ENCODE peak calls at places on chromosomes 1 and 21, in nine cellular contexts. S is Peyer's patch, N is heart left ventricle, R is ovary, P is right lobe of liver, Y is thyroid gland, B is esophagus squamous epithelium, F is adrenal gland, W is IMR-90. H is an unnamed sample.

GRCh38 chr1:19351858-19352257 is 39.7 kb downstream of the SLC66A1 start:
- DNase-seq in F (no peak), S (no peak), Y (no peak), R (peak), B (no peak), W (no peak), N (no peak), P (peak), H (no peak)

GRCh38 chr1:234610582-234611152 is 689 bp upstream of the IRF2BP2 start:
- DNase-seq in S (peak), N (peak), P (peak), F (peak), B (peak), R (peak), Y (peak), W (peak), H (peak)

GRCh38 chr1:214416417-214417212 is 134.8 kb downstream of the PTPN14 start:
- DNase-seq in N (no peak), B (no peak), P (no peak), W (peak), R (no peak), F (no peak), S (no peak), Y (no peak), H (no peak)

GRCh38 chr1:64865105-64865757 is 101.1 kb downstream of the JAK1 start:
- DNase-seq in B (no peak), R (no peak), N (no peak), W (no peak), P (no peak), Y (no peak), S (no peak), F (no peak), H (no peak)

GRCh38 chr21:33369586-33369985 is 33.6 kb upstream of the IFNGR2 start:
- DNase-seq in P (no peak), S (no peak), N (no peak), R (no peak), W (no peak), Y (no peak), B (no peak), F (no peak), H (no peak)

GRCh38 chr21:28256420-28256831 is 736.3 kb downstream of the LTN1 start:
- DNase-seq in P (no peak), F (no peak), N (no peak), R (no peak), Y (no peak), S (no peak), W (peak), B (no peak), H (no peak)

GRCh38 chr1:119968068-119968492 is 71.8 kb upstream of the ADAM30 start:
- DNase-seq in B (no peak), F (peak), W (peak), P (peak), S (peak), Y (peak), N (peak), R (no peak), H (peak)

GRCh38 chr1:10489291-10490055 is 14.7 kb downstream of the PEX14 start:
- DNase-seq in P (no peak), W (no peak), Y (peak), F (no peak), S (no peak), B (no peak), N (no peak), R (no peak), H (no peak)

GRCh38 chr1:75855010-75855409 is 58.3 kb downstream of the MSH4 start:
- DNase-seq in S (no peak), Y (no peak), F (no peak), B (no peak), P (no peak), R (no peak), N (no peak), W (peak), H (no peak)

GRCh38 chr1:43454270-43455011 is 710 bp upstream of the HYI start:
- DNase-seq in W (peak), R (peak), N (peak), F (peak), S (peak), P (peak), Y (peak), B (no peak), H (peak)

GRCh38 chr1:239733995-239734394 is 347.6 kb downstream of the CHRM3 start:
- DNase-seq in R (no peak), W (no peak), B (no peak), S (no peak), F (no peak), Y (no peak), P (no peak), N (no peak), H (no peak)

GRCh38 chr1:165443539-165444289 is 1.2 kb downstream of the RXRG start:
- DNase-seq in P (no peak), N (peak), F (peak), B (no peak), W (no peak), S (no peak), Y (peak), R (no peak), H (no peak)

GRCh38 chr1:190178827-190179226 is 298.8 kb downstream of the BRINP3 start:
- DNase-seq in F (no peak), S (no peak), R (no peak), W (no peak), Y (no peak), P (no peak), B (no peak), N (no peak), H (no peak)

GRCh38 chr1:23923592-23924495 is 10.7 kb upstream of the CNR2 start:
- DNase-seq in R (peak), N (no peak), F (peak), W (no peak), B (no peak), S (no peak), P (no peak), Y (peak), H (peak)

GRCh38 chr1:226310637-226311195 is 1.8 kb upstream of the LIN9 start:
- DNase-seq in S (no peak), P (no peak), N (no peak), Y (no peak), R (no peak), B (no peak), W (no peak), F (no peak), H (peak)

GRCh38 chr1:172351347-172351746 is 69.1 kb upstream of the C1orf105 start:
- DNase-seq in W (peak), P (no peak), S (no peak), B (no peak), R (no peak), N (no peak), F (no peak), Y (peak), H (no peak)

GRCh38 chr1:12098786-12099185 is 35.7 kb downstream of the TNFRSF8 start:
- DNase-seq in Y (no peak), N (no peak), F (no peak), P (no peak), W (peak), S (no peak), R (no peak), B (no peak), H (no peak)

GRCh38 chr21:39184050-39184980 is 1.1 kb upstream of the PSMG1 start:
- DNase-seq in P (no peak), N (no peak), R (no peak), S (no peak), Y (no peak), F (no peak), B (no peak), W (no peak), H (no peak)

GRCh38 chr1:52348704-52349301 is 17.2 kb downstream of the CC2D1B start:
- DNase-seq in S (no peak), N (no peak), B (no peak), R (no peak), W (peak), P (no peak), Y (no peak), F (peak), H (no peak)

GRCh38 chr1:28287315-28287714 is 28.0 kb downstream of the SESN2 start:
- DNase-seq in W (no peak), N (no peak), B (no peak), P (no peak), R (no peak), Y (no peak), F (no peak), S (no peak), H (no peak)

GRCh38 chr1:23438545-23438944 is 14.0 kb upstream of the TCEA3 start:
- DNase-seq in R (no peak), P (no peak), S (no peak), B (no peak), Y (no peak), F (no peak), N (no peak), W (no peak), H (no peak)

GRCh38 chr1:46128336-46128735 is 4.1 kb downstream of the PIK3R3 start:
- DNase-seq in S (no peak), B (no peak), R (no peak), N (no peak), W (peak), F (no peak), P (no peak), Y (no peak), H (no peak)

GRCh38 chr1:181260271-181260670 is 171.8 kb downstream of the IER5 start:
- DNase-seq in B (no peak), N (no peak), P (no peak), S (no peak), W (no peak), Y (no peak), R (no peak), F (no peak), H (no peak)

GRCh38 chr1:40382110-40382464 is 8.6 kb downstream of the SMAP2 start:
- DNase-seq in Y (no peak), N (no peak), W (no peak), F (no peak), R (no peak), P (no peak), S (no peak), B (no peak), H (no peak)
- TF ChIP-seq POLR2A in Y (no peak), N (no peak), W (no peak), F (no peak), R (no peak), P (no peak), S (no peak), B (no peak), H (no peak)

DNA sequence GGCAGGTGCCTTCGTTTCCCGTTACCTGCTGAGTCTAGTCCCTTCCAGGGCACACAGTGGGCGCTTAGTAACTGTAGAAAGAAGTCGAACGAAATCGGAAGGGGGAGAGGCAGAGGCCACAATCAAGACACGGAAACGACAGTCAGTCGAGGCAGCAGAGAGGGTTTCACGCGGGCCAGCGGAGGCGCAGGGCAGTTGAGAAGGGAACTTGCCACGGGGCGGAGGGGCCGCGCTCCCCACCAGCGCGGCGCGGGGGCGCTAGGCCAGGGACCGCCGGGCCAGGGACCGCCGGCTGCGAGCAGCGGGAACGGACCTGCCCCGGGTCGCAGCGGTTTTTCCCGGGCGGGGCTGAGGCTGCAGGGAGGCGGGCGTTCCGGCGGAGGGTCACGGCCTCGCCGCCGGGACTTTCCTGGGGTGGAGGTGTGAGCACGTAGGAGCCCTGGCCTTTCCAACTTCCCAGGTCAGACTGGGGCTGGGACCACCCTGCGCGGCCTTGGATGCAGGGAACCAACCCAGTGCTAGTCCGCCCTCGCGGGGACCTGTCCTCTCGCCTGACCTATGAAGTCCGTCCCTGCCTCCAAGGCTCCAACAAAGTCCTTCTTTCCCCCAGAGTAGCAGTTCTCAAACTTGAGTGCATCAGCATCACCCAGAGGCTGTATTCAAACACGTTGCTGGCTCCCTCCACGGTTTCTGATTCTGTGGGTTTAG is 150.1 kb upstream of the FGGY start:
- DNase-seq in S (peak), B (no peak), R (peak), P (peak), N (peak), Y (peak), F (peak), W (peak), H (peak)
- H3K4me3 ChIP-seq in S (peak), B (peak), R (peak), P (peak), N (peak), Y (peak), F (peak), W (peak), H (peak)

GRCh38 chr1:116908266-116908665 is 1.4 kb upstream of the PTGFRN start:
- DNase-seq in R (no peak), S (no peak), B (no peak), F (no peak), W (no peak), Y (no peak), P (no peak), N (no peak), H (no peak)
- H3K27ac ChIP-seq in R (no peak), S (no peak), B (no peak), F (no peak), W (no peak), Y (no peak), P (no peak), N (no peak), H (no peak)

GRCh38 chr1:32991386-32991785 is 26.8 kb upstream of the RNF19B start:
- DNase-seq in B (no peak), W (no peak), R (no peak), F (no peak), P (no peak), Y (no peak), S (no peak), N (no peak), H (no peak)

GRCh38 chr1:32991819-32992488 is 27.3 kb upstream of the RNF19B start:
- DNase-seq in W (no peak), R (no peak), S (no peak), Y (no peak), N (no peak), P (no peak), F (no peak), B (no peak), H (no peak)

GRCh38 chr1:32990887-32991286 is 26.3 kb upstream of the RNF19B start:
- DNase-seq in B (no peak), W (no peak), P (no peak), R (no peak), Y (no peak), F (no peak), S (no peak), N (no peak), H (no peak)

GRCh38 chr1:32993215-32993566 is 28.6 kb upstream of the RNF19B start:
- DNase-seq in B (no peak), Y (no peak), W (no peak), P (no peak), F (no peak), N (no peak), S (no peak), R (no peak), H (no peak)

GRCh38 chr1:32992489-32993214 is 28.0 kb upstream of the RNF19B start:
- DNase-seq in W (peak), P (peak), N (peak), S (peak), Y (peak), F (peak), B (peak), R (no peak), H (peak)
- TF ChIP-seq POLR2A in W (no peak), P (no peak), N (no peak), S (peak), Y (no peak), F (no peak), B (peak), R (no peak), H (no peak)

DNA sequence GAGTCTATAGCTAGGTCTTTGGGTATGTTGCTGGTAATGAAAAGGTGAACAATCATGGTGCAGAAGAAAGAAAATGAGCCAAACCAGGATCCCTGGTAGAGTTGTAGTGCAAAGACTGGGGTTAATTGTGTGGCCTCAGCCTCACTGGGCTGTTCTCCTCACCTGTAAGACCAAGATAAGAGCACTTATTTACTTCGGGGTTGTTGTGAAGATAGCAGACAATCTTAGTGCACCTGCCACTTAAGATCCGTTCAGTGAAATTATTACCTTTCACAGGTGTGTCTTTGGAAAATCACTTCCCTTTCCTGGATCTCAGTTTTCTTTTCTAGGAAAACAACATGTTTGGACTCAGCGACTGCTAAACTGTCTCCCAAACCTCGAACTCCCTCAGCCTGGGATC is 1.3 kb upstream of the FGGY start:
- DNase-seq in F (no peak), Y (no peak), R (no peak), S (no peak), N (no peak), W (no peak), B (no peak), P (no peak), H (no peak)
- H3K4me3 ChIP-seq in F (no peak), Y (no peak), R (peak), S (peak), N (peak), W (peak), B (peak), P (peak), H (peak)

DNA sequence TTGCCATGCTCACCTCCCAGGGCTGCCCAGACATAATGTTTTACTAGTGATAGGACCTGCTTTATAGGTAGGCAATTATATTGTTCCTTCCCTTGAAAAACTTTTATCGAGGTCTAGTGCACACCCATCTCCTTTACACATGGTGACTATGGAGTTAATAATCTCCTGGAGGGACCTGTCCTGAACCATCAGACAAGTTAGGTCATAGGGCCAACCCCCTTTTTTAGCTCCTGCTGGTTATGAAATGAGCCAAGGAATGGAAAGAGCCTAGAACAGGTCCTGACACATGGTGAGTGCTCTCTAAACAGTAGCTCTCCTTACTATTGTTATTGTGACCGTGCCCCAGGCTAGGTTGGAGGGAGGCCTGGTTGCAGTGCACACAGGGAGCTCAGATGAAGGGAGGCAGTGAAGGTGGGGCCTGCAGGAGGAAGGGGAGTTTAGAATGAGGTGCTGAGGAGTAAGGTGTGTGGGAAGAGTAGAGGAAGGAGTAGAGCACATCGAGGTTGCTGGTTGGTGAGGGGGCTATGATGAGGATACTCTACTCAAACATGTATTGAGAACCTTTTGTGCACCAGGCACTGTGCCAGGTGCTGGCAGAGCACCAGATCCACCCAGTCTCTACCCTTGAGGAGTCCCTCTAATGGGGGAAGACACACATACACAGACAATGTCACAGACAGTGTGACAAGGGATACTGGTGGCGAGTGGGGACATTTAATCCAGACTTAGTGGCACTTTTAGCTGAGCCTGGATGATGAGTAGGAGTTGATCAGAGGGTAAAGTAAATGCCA is 14.1 kb upstream of the LMNA start:
- DNase-seq in P (no peak), N (no peak), W (no peak), Y (peak), R (no peak), S (no peak), F (no peak), B (no peak), H (no peak)
- H3K27ac ChIP-seq in P (no peak), N (no peak), W (no peak), Y (no peak), R (no peak), S (no peak), F (no peak), B (peak), H (peak)

DNA sequence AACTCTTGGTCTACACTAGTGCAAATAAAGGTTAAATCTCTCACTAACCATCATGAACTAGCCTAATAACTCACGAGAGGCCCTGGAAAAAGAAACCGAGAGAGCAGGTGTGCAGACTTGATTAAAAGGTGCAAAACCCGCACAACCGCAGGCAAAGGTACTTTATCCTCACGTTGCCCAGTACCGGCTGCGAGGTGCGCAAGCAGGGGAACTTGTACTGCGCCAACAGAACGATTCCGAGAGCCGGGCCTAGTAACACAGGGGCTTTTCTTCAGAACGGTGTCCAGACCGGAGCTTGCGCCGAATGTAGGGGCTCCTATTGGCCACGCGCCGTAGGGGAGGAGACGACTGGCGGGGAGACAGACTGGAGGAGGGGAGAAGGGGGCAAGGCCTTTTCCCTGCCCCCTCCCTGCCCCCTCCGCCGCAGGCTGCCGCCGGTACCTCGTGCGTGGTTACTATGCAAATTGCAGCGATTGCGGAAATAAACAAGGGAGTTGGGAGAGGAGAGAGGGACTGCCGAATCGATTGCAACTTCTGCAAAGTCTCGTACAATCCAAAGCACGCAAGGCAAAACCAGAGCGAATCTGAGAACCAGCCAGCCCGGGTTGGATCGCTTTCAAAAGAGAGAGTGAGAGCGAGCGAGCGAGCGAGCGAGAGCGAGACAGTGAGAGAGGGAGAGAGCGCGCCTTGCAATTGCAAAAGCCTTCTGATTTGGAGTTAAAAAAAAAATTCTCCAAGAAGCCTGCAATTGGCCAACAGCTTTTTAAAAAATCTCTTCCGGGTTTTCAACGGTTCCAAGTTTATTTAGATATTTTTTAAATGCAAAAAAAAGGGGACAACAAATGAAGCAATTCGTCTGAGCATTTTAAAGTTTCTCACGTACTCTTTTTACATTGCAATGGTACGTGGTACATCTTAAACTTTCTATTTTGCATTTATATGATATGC is 5.4 kb upstream of the NFIA start:
- DNase-seq in B (peak), F (peak), R (peak), N (peak), Y (peak), P (peak), W (peak), S (peak), H (peak)
- TF ChIP-seq POLR2A in B (no peak), F (peak), R (no peak), N (no peak), Y (no peak), P (peak), W (no peak), S (peak), H (no peak)

GRCh38 chr21:36156815-36157670 is at the start of gene DOP1B:
- DNase-seq in B (no peak), N (no peak), Y (peak), S (no peak), P (peak), R (no peak), F (no peak), W (no peak), H (no peak)
- H3K4me3 ChIP-seq in B (peak), N (peak), Y (peak), S (peak), P (peak), R (peak), F (peak), W (peak), H (peak)